ENCODE peak calls at places on chromosomes 1 and 21, in eight cellular contexts. One of them, this sample, is unnamed.

GRCh38 chr21:42120904-42121535 is 49.9 kb downstream of the UMODL1 start:
- DNase-seq in GM23338: no peak
- DNase-seq in progenitor cell of endocrine pancreas: no peak
- DNase-seq in Panc1: no peak
- DNase-seq in brain microvascular endothelial cell: no peak
- DNase-seq in NCI-H2081: no peak
- DNase-seq in hippocampal formation: no peak
- DNase-seq in colonic mucosa: no peak
- DNase-seq in this sample: no peak

GRCh38 chr1:66535149-66535548 is 1.2 kb downstream of the SGIP1 start:
- DNase-seq in GM23338: no peak
- DNase-seq in progenitor cell of endocrine pancreas: no peak
- DNase-seq in Panc1: no peak
- DNase-seq in brain microvascular endothelial cell: no peak
- DNase-seq in NCI-H2081: no peak
- DNase-seq in hippocampal formation: no peak
- DNase-seq in colonic mucosa: no peak
- DNase-seq in this sample: no peak

GRCh38 chr1:240965581-240966091 is 353.7 kb upstream of the GREM2 start:
- DNase-seq in GM23338: no peak
- DNase-seq in progenitor cell of endocrine pancreas: no peak
- DNase-seq in Panc1: no peak
- DNase-seq in brain microvascular endothelial cell: no peak
- DNase-seq in NCI-H2081: no peak
- DNase-seq in hippocampal formation: no peak
- DNase-seq in colonic mucosa: no peak
- DNase-seq in this sample: no peak

GRCh38 chr21:16587671-16588379 is 858.0 kb downstream of the USP25 start:
- DNase-seq in GM23338: peak
- DNase-seq in progenitor cell of endocrine pancreas: no peak
- DNase-seq in Panc1: no peak
- DNase-seq in brain microvascular endothelial cell: no peak
- DNase-seq in NCI-H2081: no peak
- DNase-seq in hippocampal formation: peak
- DNase-seq in colonic mucosa: no peak
- DNase-seq in this sample: no peak

GRCh38 chr1:163535807-163536206 is 214.1 kb downstream of the NUF2 start:
- DNase-seq in GM23338: peak
- DNase-seq in progenitor cell of endocrine pancreas: no peak
- DNase-seq in Panc1: peak
- DNase-seq in brain microvascular endothelial cell: peak
- DNase-seq in NCI-H2081: peak
- DNase-seq in hippocampal formation: no peak
- DNase-seq in colonic mucosa: no peak
- DNase-seq in this sample: no peak

GRCh38 chr1:214106375-214106774 is 118.6 kb downstream of the PROX1 start:
- DNase-seq in GM23338: no peak
- DNase-seq in progenitor cell of endocrine pancreas: no peak
- DNase-seq in Panc1: no peak
- DNase-seq in brain microvascular endothelial cell: no peak
- DNase-seq in NCI-H2081: no peak
- DNase-seq in hippocampal formation: no peak
- DNase-seq in colonic mucosa: no peak
- DNase-seq in this sample: no peak

GRCh38 chr1:24643362-24644346 is 552 bp downstream of the SRRM1 start:
- DNase-seq in GM23338: peak
- DNase-seq in progenitor cell of endocrine pancreas: no peak
- DNase-seq in Panc1: no peak
- DNase-seq in brain microvascular endothelial cell: no peak
- DNase-seq in NCI-H2081: peak
- DNase-seq in hippocampal formation: no peak
- DNase-seq in colonic mucosa: peak
- DNase-seq in this sample: no peak

GRCh38 chr1:4964634-4965345 is 310.4 kb downstream of the AJAP1 start:
- DNase-seq in GM23338: no peak
- DNase-seq in progenitor cell of endocrine pancreas: no peak
- DNase-seq in Panc1: no peak
- DNase-seq in brain microvascular endothelial cell: no peak
- DNase-seq in NCI-H2081: no peak
- DNase-seq in hippocampal formation: no peak
- DNase-seq in colonic mucosa: no peak
- DNase-seq in this sample: no peak

GRCh38 chr1:37073752-37074151 is 39.4 kb upstream of the GRIK3 start:
- DNase-seq in GM23338: no peak
- DNase-seq in progenitor cell of endocrine pancreas: no peak
- DNase-seq in Panc1: no peak
- DNase-seq in brain microvascular endothelial cell: no peak
- DNase-seq in NCI-H2081: no peak
- DNase-seq in hippocampal formation: no peak
- DNase-seq in colonic mucosa: no peak
- DNase-seq in this sample: no peak

GRCh38 chr1:31625561-31626272 is 8.2 kb downstream of the HCRTR1 start:
- DNase-seq in GM23338: no peak
- DNase-seq in progenitor cell of endocrine pancreas: no peak
- DNase-seq in Panc1: no peak
- DNase-seq in brain microvascular endothelial cell: peak
- DNase-seq in NCI-H2081: no peak
- DNase-seq in hippocampal formation: no peak
- DNase-seq in colonic mucosa: no peak
- DNase-seq in this sample: no peak

GRCh38 chr1:114454539-114454938 is 56.5 kb downstream of the TRIM33 start:
- DNase-seq in GM23338: no peak
- DNase-seq in progenitor cell of endocrine pancreas: no peak
- DNase-seq in Panc1: no peak
- DNase-seq in brain microvascular endothelial cell: no peak
- DNase-seq in NCI-H2081: no peak
- DNase-seq in hippocampal formation: no peak
- DNase-seq in colonic mucosa: no peak
- DNase-seq in this sample: no peak

GRCh38 chr1:168939131-168939946 is 167.2 kb upstream of the ATP1B1 start:
- DNase-seq in GM23338: no peak
- DNase-seq in progenitor cell of endocrine pancreas: no peak
- DNase-seq in Panc1: no peak
- DNase-seq in brain microvascular endothelial cell: no peak
- DNase-seq in NCI-H2081: no peak
- DNase-seq in hippocampal formation: no peak
- DNase-seq in colonic mucosa: peak
- DNase-seq in this sample: no peak

GRCh38 chr1:204072951-204073836 is at the start of gene SOX13:
- DNase-seq in GM23338: peak
- DNase-seq in progenitor cell of endocrine pancreas: peak
- DNase-seq in Panc1: peak
- DNase-seq in brain microvascular endothelial cell: peak
- DNase-seq in NCI-H2081: peak
- DNase-seq in hippocampal formation: peak
- DNase-seq in colonic mucosa: peak
- DNase-seq in this sample: peak

This sample was measured in H9.